ENCODE peak calls at places on chromosomes 6 and 20, in four cellular contexts. W, D, Q and L are unnamed samples.

GRCh38 chr6:1762203-1762602 is 152.5 kb downstream of the FOXC1 start:
- DNase-seq in W (no peak), D (no peak), Q (no peak), L (no peak)

GRCh38 chr6:27814665-27815424 is 97.4 kb downstream of the OR2B2 start:
- DNase-seq in W (peak; percentile 88), D (peak; percentile 85), Q (peak; percentile 64), L (no peak)

GRCh38 chr6:30743099-30744053 is 889 bp upstream of the FLOT1 start:
- DNase-seq in W (no peak), D (peak; percentile 42), Q (peak; percentile 37), L (no peak)

GRCh38 chr6:158869604-158870417 is 50.6 kb upstream of the EZR start:
- DNase-seq in W (peak; percentile 96), D (peak; percentile 93), Q (peak; percentile 56), L (peak; percentile 95)

GRCh38 chr6:78835817-78836216 is 31.5 kb upstream of the IRAK1BP1 start:
- DNase-seq in W (no peak), D (no peak), Q (no peak), L (no peak)

GRCh38 chr6:76466286-76466685 is 393.8 kb upstream of the IMPG1 start:
- DNase-seq in W (no peak), D (no peak), Q (no peak), L (no peak)

GRCh38 chr6:57173886-57174510 is 1.9 kb downstream of the BAG2 start:
- DNase-seq in W (peak; percentile 47), D (no peak), Q (no peak), L (no peak)

GRCh38 chr6:70183512-70183911 is 119.4 kb downstream of the COL9A1 start:
- DNase-seq in W (no peak), D (no peak), Q (no peak), L (no peak)

GRCh38 chr6:4920914-4921410 is 82.9 kb downstream of the RPP40 start:
- DNase-seq in W (no peak), D (no peak), Q (no peak), L (no peak)

GRCh38 chr6:138115877-138116660 is 8.8 kb upstream of the PERP start:
- DNase-seq in W (peak; percentile 81), D (peak; percentile 64), Q (peak; percentile 44), L (peak; percentile 38)

GRCh38 chr6:165846123-165846966 is 183.3 kb upstream of the PDE10A start:
- DNase-seq in W (no peak), D (no peak), Q (no peak), L (no peak)

GRCh38 chr6:46269447-46270229 is 98.9 kb upstream of the ENPP5 start:
- DNase-seq in W (no peak), D (peak; percentile 67), Q (peak; percentile 22), L (no peak)

GRCh38 chr20:58597021-58597940 is 53.8 kb upstream of the STX16 start:
- DNase-seq in W (peak; percentile 67), D (peak; percentile 49), Q (peak; percentile 77), L (peak; percentile 91)

GRCh38 chr6:84583784-84584183 is 180.6 kb downstream of the TBX18 start:
- DNase-seq in W (no peak), D (no peak), Q (no peak), L (no peak)

GRCh38 chr6:142844065-142844755 is 100.8 kb downstream of the HIVEP2 start:
- DNase-seq in W (no peak), D (no peak), Q (no peak), L (no peak)

GRCh38 chr6:29967379-29968010 is 25.2 kb downstream of the HLA-A start:
- DNase-seq in W (peak; percentile 16), D (no peak), Q (no peak), L (no peak)

GRCh38 chr6:169044376-169045230 is 209.0 kb downstream of the THBS2 start:
- DNase-seq in W (no peak), D (no peak), Q (no peak), L (no peak)

DNA sequence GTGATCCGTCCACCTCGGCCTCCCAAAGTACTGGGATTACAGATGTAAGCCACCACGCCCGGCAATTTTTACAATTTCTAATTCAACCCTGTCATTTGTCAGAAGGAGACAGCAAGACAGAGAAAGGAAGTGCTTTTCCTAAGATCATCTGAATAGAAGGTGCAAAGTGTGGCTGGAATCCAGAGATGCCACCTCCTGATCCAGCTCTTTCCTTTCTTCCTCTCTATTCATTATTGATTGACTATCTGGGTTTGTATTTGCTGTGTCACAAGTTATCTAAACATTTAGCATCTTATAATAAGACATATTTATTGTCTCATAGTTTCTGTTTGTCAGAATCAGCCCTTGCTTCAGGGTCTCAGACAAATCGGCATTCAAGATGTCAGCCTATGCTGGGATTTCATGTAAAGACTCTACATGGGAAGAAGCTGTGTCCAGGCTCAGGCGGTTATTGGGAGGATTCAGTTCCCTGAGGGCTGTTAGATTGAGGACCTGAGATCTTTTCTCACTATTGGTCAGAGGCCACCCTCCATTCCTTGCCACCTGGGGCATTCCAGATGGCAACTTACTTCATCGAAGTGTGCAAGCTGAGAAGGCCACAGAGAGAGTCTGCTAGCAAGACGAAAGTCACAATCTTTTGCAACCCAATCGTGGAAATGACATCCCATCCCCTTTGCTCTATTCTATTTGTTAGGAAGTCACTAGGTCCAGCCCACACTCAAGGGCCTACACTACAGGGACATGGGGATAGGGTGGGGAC is 217.5 kb downstream of the BCAS1 start:
- DNase-seq in W (no peak), D (no peak), Q (no peak), L (no peak)
- TF ChIP-seq CTCF in W (no peak), D (no peak), Q (no peak), L (no peak)

DNA sequence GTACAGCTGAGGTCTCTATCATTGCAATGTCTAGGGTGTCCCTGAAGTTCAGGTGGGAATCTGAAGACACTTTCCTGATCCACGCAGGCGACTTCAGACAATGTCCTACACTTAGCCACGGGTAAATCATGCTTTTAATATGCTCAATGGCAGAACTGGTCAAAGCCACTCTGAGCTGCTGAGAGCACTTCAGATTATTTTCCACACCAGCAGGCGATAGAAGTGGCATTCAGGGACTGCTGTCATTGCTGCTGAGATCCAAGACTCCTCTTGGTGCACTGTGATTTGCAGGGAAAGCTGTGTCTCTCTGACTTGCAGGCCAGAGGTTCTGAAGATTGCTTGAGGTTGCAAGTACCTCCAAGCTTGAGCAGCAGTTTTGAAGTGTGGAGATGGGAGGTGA is 3.1 kb upstream of the SSTR4 start:
- DNase-seq in W (no peak), D (no peak), Q (no peak), L (no peak)
- H3K36me3 ChIP-seq in W (no peaks in the 10 kb centered on the region), D (no peaks in the 10 kb centered on the region), Q (no peaks in the 10 kb centered on the region), L (no peaks in the 10 kb centered on the region)

DNA sequence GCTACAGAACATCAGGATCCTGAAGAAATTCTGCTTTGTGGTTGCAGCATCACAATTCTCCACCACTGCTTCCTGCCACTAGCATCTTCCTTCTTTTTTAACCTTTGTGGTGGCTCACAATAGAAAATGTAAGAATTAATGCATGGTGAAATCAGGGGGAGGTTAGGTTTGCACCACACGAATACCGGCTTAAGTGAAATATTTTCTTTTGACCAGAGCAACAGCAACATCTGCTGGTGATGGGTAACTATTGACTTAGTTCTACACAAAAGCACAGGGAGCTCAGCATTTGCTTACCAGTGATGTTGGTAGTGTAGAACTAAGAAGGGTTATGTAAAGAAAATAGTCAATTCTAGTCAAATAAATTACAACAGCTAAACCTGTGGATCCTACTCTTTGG is 280.5 kb downstream of the SYNE1 start:
- DNase-seq in W (peak; percentile 53), D (no peak), Q (no peak), L (peak; percentile 37)
- TF ChIP-seq CTCF in W (peak; percentile 59), D (no peak), Q (peak; percentile 22), L (peak; percentile 57)

GRCh38 chr6:89787660-89788338 is 31.8 kb downstream of the MDN1 start:
- DNase-seq in W (no peak), D (no peak), Q (no peak), L (no peak)
- H3K36me3 ChIP-seq in W (peaks cover 17% of the 10 kb centered on the region), D (no peaks in the 10 kb centered on the region), Q (peaks cover 88% of the 10 kb centered on the region), L (peaks cover 79% of the 10 kb centered on the region)

DNA sequence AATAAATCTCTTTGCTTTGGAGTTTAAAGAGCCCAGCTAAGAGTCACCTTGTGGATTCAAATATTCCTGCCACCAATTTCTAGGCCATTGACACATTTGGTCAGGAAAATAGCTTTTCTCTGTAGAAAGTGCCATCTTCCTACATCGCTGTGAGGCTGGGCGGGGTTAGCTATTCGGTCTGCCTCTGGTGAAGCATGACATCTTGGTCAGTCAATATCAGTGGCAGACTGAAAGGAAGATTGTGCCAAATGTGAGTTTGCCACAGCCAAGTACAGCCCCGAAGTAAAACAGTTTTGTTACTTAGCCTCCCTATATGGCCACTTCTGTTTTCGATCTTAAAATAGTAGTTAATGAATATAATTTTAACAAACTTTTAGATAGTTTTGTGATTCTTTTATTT is 65.5 kb upstream of the FABP7 start:
- DNase-seq in W (no peak), D (no peak), Q (no peak), L (no peak)
- TF ChIP-seq CTCF in W (no peak), D (no peak), Q (no peak), L (no peak)

GRCh38 chr20:32153771-32154170 is 44.3 kb downstream of the TM9SF4 start:
- DNase-seq in W (no peak), D (no peak), Q (no peak), L (no peak)

GRCh38 chr20:32152421-32153155 is 43.1 kb downstream of the TM9SF4 start:
- DNase-seq in W (no peak), D (no peak), Q (no peak), L (no peak)

GRCh38 chr20:32149566-32150170 is 40.2 kb downstream of the TM9SF4 start:
- DNase-seq in W (no peak), D (no peak), Q (no peak), L (no peak)

GRCh38 chr20:32153156-32153665 is 43.7 kb downstream of the TM9SF4 start:
- DNase-seq in W (no peak), D (no peak), Q (no peak), L (no peak)

GRCh38 chr20:32150291-32150848 is 40.9 kb downstream of the TM9SF4 start:
- DNase-seq in W (no peak), D (no peak), Q (no peak), L (no peak)
- H3K36me3 ChIP-seq in W (peaks cover 11% of the 10 kb centered on the region), D (no peaks in the 10 kb centered on the region), Q (peaks cover 97% of the 10 kb centered on the region), L (peaks cover 54% of the 10 kb centered on the region)